ENCODE peak calls at places on chromosomes 7 and 10, in five cellular contexts. D, Q, T, X and R are unnamed samples.
A peak's percentile ranks its signal among the peaks of the same experiment; 100 is the strongest.

GRCh38 chr7:8260871-8261707 is 878 bp downstream of the ICA1 start:
- DNase-seq in D (no peak), Q (peak; percentile 69), T (peak; percentile 53), X (peak; percentile 65), R (peak; percentile 16)

GRCh38 chr10:69965919-69966662 is 86.6 kb upstream of the MACROH2A2 start:
- DNase-seq in D (peak; percentile 80), Q (no peak), T (peak; percentile 36), X (peak; percentile 22), R (no peak)

GRCh38 chr7:988426-988911 is 5.5 kb downstream of the CYP2W1 start:
- DNase-seq in D (no peak), Q (no peak), T (no peak), X (no peak), R (no peak)

GRCh38 chr7:74269757-74270277 is 15.6 kb upstream of the RFC2 start:
- DNase-seq in D (no peak), Q (no peak), T (peak; percentile 71), X (no peak), R (peak; percentile 82)

GRCh38 chr7:100022621-100023020 is 7.2 kb downstream of the ZKSCAN1 start:
- DNase-seq in D (no peak), Q (no peak), T (no peak), X (peak; percentile 70), R (no peak)

GRCh38 chr7:36157506-36158320 is 4.7 kb downstream of the EEPD1 start:
- DNase-seq in D (no peak), Q (no peak), T (no peak), X (no peak), R (no peak)

GRCh38 chr10:124632064-124632531 is 112.1 kb downstream of the FAM53B start:
- DNase-seq in D (no peak), Q (no peak), T (no peak), X (peak; percentile 87), R (peak; percentile 48)

GRCh38 chr7:1015631-1016121 is 28.7 kb upstream of the GPR146 start:
- DNase-seq in D (no peak), Q (no peak), T (no peak), X (no peak), R (no peak)

GRCh38 chr7:50306491-50307367 is 2.2 kb downstream of the IKZF1 start:
- DNase-seq in D (no peak), Q (peak; percentile 61), T (no peak), X (no peak), R (no peak)

GRCh38 chr7:114761973-114762372 is 159.9 kb upstream of the MDFIC start:
- DNase-seq in D (no peak), Q (no peak), T (no peak), X (no peak), R (no peak)

GRCh38 chr7:2654059-2654458 is 22.3 kb downstream of the TTYH3 start:
- DNase-seq in D (no peak), Q (no peak), T (no peak), X (no peak), R (no peak)

GRCh38 chr10:86951184-86951761 is 6.1 kb downstream of the MMRN2 start:
- DNase-seq in D (no peak), Q (no peak), T (no peak), X (no peak), R (no peak)

GRCh38 chr10:43059336-43059720 is 17.5 kb upstream of the RET start:
- DNase-seq in D (no peak), Q (no peak), T (no peak), X (no peak), R (no peak)

GRCh38 chr10:23314835-23315239 is 29.8 kb downstream of the C10orf67 start:
- DNase-seq in D (peak; percentile 64), Q (peak; percentile 49), T (peak; percentile 64), X (peak; percentile 39), R (no peak)

GRCh38 chr7:70259497-70259896 is 661.2 kb downstream of the AUTS2 start:
- DNase-seq in D (no peak), Q (no peak), T (no peak), X (peak; percentile 49), R (no peak)